ENCODE peak calls at places on chromosomes 12 and 14, in seven cellular contexts. One of them, this sample, is unnamed.

GRCh38 chr12:43069768-43070221 is 480.2 kb upstream of the PRICKLE1 start:
- DNase-seq in K562: no peak
- DNase-seq in HepG2: no peak
- DNase-seq in H1: no peak
- DNase-seq in GM12878: peak
- DNase-seq in SK-N-SH: no peak
- DNase-seq in HCT116: no peak
- DNase-seq in this sample: no peak

GRCh38 chr14:67187826-67188225 is 1.4 kb upstream of the GARIN2 start:
- DNase-seq in K562: no peak
- DNase-seq in GM12878: no peak
- DNase-seq in HepG2: no peak
- DNase-seq in HCT116: peak
- DNase-seq in SK-N-SH: no peak
- DNase-seq in H1: no peak
- DNase-seq in this sample: no peak

GRCh38 chr14:64848239-64848638 is 31.5 kb downstream of the SPTB start:
- DNase-seq in HCT116: no peak
- DNase-seq in GM12878: no peak
- DNase-seq in HepG2: no peak
- DNase-seq in SK-N-SH: no peak
- DNase-seq in K562: peak
- DNase-seq in H1: no peak
- DNase-seq in this sample: no peak

GRCh38 chr12:47775100-47775911 is 2.3 kb downstream of the SLC48A1 start:
- DNase-seq in HCT116: no peak
- DNase-seq in GM12878: no peak
- DNase-seq in H1: no peak
- DNase-seq in K562: peak
- DNase-seq in SK-N-SH: no peak
- DNase-seq in HepG2: no peak
- DNase-seq in this sample: no peak

GRCh38 chr12:1488908-1489381 is 105.4 kb downstream of the FBXL14 start:
- DNase-seq in HepG2: no peak
- DNase-seq in H1: no peak
- DNase-seq in HCT116: no peak
- DNase-seq in K562: no peak
- DNase-seq in SK-N-SH: no peak
- DNase-seq in GM12878: no peak
- DNase-seq in this sample: no peak

GRCh38 chr14:35044939-35045797 is 904 bp upstream of the FAM177A1 start:
- DNase-seq in K562: no peak
- DNase-seq in HepG2: no peak
- DNase-seq in GM12878: no peak
- DNase-seq in SK-N-SH: peak
- DNase-seq in H1: no peak
- DNase-seq in HCT116: no peak
- DNase-seq in this sample: no peak

GRCh38 chr14:81162941-81163340 is 57.8 kb downstream of the GTF2A1 start:
- DNase-seq in GM12878: no peak
- DNase-seq in SK-N-SH: no peak
- DNase-seq in HCT116: peak
- DNase-seq in H1: no peak
- DNase-seq in K562: no peak
- DNase-seq in HepG2: no peak
- DNase-seq in this sample: no peak

GRCh38 chr12:52643233-52644077 is 8.6 kb downstream of the KRT2 start:
- DNase-seq in HepG2: no peak
- DNase-seq in GM12878: no peak
- DNase-seq in SK-N-SH: no peak
- DNase-seq in HCT116: no peak
- DNase-seq in H1: no peak
- DNase-seq in K562: no peak
- DNase-seq in this sample: no peak

GRCh38 chr14:98834119-98834518 is 437.9 kb downstream of the BCL11B start:
- DNase-seq in HCT116: no peak
- DNase-seq in HepG2: no peak
- DNase-seq in K562: no peak
- DNase-seq in GM12878: no peak
- DNase-seq in H1: no peak
- DNase-seq in SK-N-SH: no peak
- DNase-seq in this sample: no peak

GRCh38 chr12:27094726-27095125 is 12.3 kb upstream of the C12orf71 start:
- DNase-seq in SK-N-SH: no peak
- DNase-seq in H1: no peak
- DNase-seq in GM12878: peak
- DNase-seq in K562: no peak
- DNase-seq in HepG2: no peak
- DNase-seq in HCT116: no peak
- DNase-seq in this sample: no peak

GRCh38 chr14:52272375-52272774 is 4.9 kb downstream of the PTGDR start:
- DNase-seq in H1: no peak
- DNase-seq in K562: peak
- DNase-seq in HCT116: peak
- DNase-seq in GM12878: no peak
- DNase-seq in HepG2: no peak
- DNase-seq in SK-N-SH: no peak
- DNase-seq in this sample: peak

GRCh38 chr14:34826661-34827060 is 48.5 kb downstream of the BAZ1A start:
- DNase-seq in GM12878: no peak
- DNase-seq in K562: no peak
- DNase-seq in HepG2: no peak
- DNase-seq in HCT116: no peak
- DNase-seq in SK-N-SH: no peak
- DNase-seq in H1: no peak
- DNase-seq in this sample: no peak

GRCh38 chr12:122834229-122834920 is 882 bp upstream of the HIP1R start:
- DNase-seq in H1: peak
- DNase-seq in GM12878: no peak
- DNase-seq in HepG2: peak
- DNase-seq in HCT116: peak
- DNase-seq in K562: no peak
- DNase-seq in SK-N-SH: peak
- DNase-seq in this sample: no peak

GRCh38 chr12:2395352-2395977 is 342.7 kb downstream of the CACNA1C start:
- DNase-seq in SK-N-SH: peak
- DNase-seq in H1: peak
- DNase-seq in HCT116: peak
- DNase-seq in GM12878: no peak
- DNase-seq in K562: peak
- DNase-seq in HepG2: peak
- DNase-seq in this sample: peak

GRCh38 chr12:67940780-67941243 is 48.4 kb upstream of the IFNG-AS1 start:
- DNase-seq in K562: no peak
- DNase-seq in GM12878: no peak
- DNase-seq in SK-N-SH: no peak
- DNase-seq in HCT116: no peak
- DNase-seq in H1: no peak
- DNase-seq in HepG2: peak
- DNase-seq in this sample: no peak

GRCh38 chr12:114679942-114680341 is 4.0 kb downstream of the TBX3 start:
- DNase-seq in GM12878: no peak
- DNase-seq in H1: no peak
- DNase-seq in K562: no peak
- DNase-seq in HepG2: no peak
- DNase-seq in SK-N-SH: no peak
- DNase-seq in HCT116: no peak
- DNase-seq in this sample: no peak

GRCh38 chr14:103284574-103285467 is 49.2 kb upstream of the EIF5 start:
- DNase-seq in GM12878: no peak
- DNase-seq in HCT116: no peak
- DNase-seq in H1: no peak
- DNase-seq in SK-N-SH: no peak
- DNase-seq in HepG2: peak
- DNase-seq in K562: no peak
- DNase-seq in this sample: no peak
- TF ChIP-seq JUND in GM12878: no peak
- TF ChIP-seq JUND in HCT116: no peak
- TF ChIP-seq JUND in H1: no peak
- TF ChIP-seq JUND in SK-N-SH: no peak
- TF ChIP-seq JUND in HepG2: no peak
- TF ChIP-seq JUND in K562: no peak
- TF ChIP-seq JUND in this sample: no peak

DNA sequence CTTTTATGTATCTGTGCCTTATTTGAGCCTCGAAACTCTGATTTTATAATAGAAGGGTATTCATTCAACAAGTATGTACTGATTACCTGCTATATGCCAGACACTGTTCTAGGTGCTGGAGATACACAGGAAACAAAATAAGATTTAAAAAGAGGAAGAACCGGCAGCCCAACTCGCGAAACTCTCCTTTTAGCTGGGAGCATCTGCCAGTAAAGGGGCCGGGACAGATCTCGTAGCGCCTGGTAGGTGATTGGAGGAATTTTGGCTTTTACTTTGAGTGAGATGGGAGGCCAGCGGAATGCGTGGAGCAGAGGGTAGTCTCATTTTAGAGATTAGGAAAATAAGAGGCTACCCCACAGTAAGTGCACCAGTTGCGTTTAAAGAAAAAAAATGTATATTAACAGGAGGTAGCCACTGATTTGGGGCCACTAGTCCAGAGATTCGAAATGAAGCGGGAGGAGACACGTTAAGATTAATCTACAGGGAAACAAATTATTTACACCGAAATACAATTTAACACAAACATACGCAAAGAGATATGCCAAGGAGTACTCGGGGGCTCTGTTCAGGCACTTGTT is 519 bp upstream of the MON2 start:
- DNase-seq in H1: no peak
- DNase-seq in GM12878: no peak
- DNase-seq in HCT116: no peak
- DNase-seq in HepG2: peak
- DNase-seq in SK-N-SH: peak
- DNase-seq in K562: peak
- DNase-seq in this sample: peak
- TF ChIP-seq JUND in H1: no peak
- TF ChIP-seq JUND in GM12878: no peak
- TF ChIP-seq JUND in HCT116: no peak
- TF ChIP-seq JUND in HepG2: no peak
- TF ChIP-seq JUND in SK-N-SH: no peak
- TF ChIP-seq JUND in K562: no peak
- TF ChIP-seq JUND in this sample: no peak

DNA sequence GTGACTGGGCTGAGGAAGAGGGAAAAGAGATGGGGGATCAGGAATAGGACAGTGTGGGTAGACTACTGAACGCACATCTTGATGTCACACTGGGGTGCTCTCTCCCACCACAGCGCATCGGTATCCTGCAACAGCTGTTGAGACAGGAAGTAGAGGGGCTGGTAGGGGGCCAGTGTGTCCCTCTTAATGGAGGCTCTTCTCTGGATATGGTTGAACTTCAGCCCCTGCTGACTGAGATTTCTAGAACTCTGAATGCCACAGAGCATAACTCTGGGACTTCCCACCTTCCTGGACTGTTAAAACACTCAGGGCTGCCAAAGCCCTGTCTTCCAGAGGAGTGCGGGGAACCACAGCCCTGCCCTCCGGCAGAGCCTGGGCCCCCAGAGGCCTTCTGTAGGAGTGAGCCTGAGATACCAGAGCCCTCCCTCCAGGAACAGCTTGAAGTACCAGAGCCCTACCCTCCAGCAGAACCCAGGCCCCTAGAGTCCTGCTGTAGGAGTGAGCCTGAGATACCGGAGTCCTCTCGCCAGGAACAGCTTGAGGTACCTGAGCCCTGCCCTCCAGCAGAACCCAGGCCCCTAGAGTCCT is 6.9 kb downstream of the C1QL4 start:
- DNase-seq in H1: no peak
- DNase-seq in GM12878: no peak
- DNase-seq in K562: no peak
- DNase-seq in HCT116: no peak
- DNase-seq in HepG2: no peak
- DNase-seq in SK-N-SH: no peak
- DNase-seq in this sample: no peak
- TF ChIP-seq JUND in H1: no peak
- TF ChIP-seq JUND in GM12878: no peak
- TF ChIP-seq JUND in K562: no peak
- TF ChIP-seq JUND in HCT116: no peak
- TF ChIP-seq JUND in HepG2: no peak
- TF ChIP-seq JUND in SK-N-SH: no peak
- TF ChIP-seq JUND in this sample: no peak

DNA sequence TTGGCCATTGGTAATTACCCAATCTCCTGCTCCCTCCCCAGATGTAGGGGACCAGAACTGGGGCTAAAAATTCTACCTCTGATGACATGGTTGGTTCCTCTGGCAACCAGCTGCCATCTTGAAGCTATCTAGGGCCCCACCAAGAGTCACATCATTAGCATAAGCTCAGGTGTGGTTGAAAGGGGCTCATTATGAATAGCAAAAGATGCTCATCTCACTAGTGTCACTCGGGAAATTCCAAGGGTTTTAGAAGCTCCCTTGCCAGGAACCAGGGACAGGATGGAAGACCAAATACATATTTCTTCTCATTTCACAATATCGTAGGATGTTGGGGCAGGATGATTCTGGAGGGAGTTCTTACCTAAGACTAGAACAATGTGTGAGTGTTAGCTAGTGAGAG is 38.6 kb downstream of the EID3 start:
- DNase-seq in H1: no peak
- DNase-seq in HepG2: no peak
- DNase-seq in GM12878: no peak
- DNase-seq in K562: no peak
- DNase-seq in SK-N-SH: no peak
- DNase-seq in HCT116: no peak
- DNase-seq in this sample: no peak
- TF ChIP-seq JUND in H1: no peak
- TF ChIP-seq JUND in HepG2: no peak
- TF ChIP-seq JUND in GM12878: no peak
- TF ChIP-seq JUND in K562: no peak
- TF ChIP-seq JUND in SK-N-SH: no peak
- TF ChIP-seq JUND in HCT116: no peak
- TF ChIP-seq JUND in this sample: no peak

GRCh38 chr12:107818984-107819383 is 44.5 kb downstream of the ASCL4 start:
- DNase-seq in H1: no peak
- DNase-seq in HCT116: no peak
- DNase-seq in K562: no peak
- DNase-seq in GM12878: no peak
- DNase-seq in HepG2: no peak
- DNase-seq in SK-N-SH: no peak
- DNase-seq in this sample: no peak
- TF ChIP-seq JUND in H1: no peak
- TF ChIP-seq JUND in HCT116: no peak
- TF ChIP-seq JUND in K562: no peak
- TF ChIP-seq JUND in GM12878: no peak
- TF ChIP-seq JUND in HepG2: no peak
- TF ChIP-seq JUND in SK-N-SH: no peak
- TF ChIP-seq JUND in this sample: no peak

GRCh38 chr14:51086044-51086443 is 8.9 kb downstream of the TRIM9 start:
- DNase-seq in K562: no peak
- DNase-seq in HepG2: no peak
- DNase-seq in HCT116: no peak
- DNase-seq in SK-N-SH: no peak
- DNase-seq in GM12878: no peak
- DNase-seq in H1: no peak
- DNase-seq in this sample: no peak
- TF ChIP-seq JUND in K562: no peak
- TF ChIP-seq JUND in HepG2: no peak
- TF ChIP-seq JUND in HCT116: no peak
- TF ChIP-seq JUND in SK-N-SH: no peak
- TF ChIP-seq JUND in GM12878: no peak
- TF ChIP-seq JUND in H1: no peak
- TF ChIP-seq JUND in this sample: no peak